ENCODE peak calls at places on chromosome 20, in eight cellular contexts. One of them, this sample, is unnamed.

GRCh38 chr20:49636447-49636846 is 68.5 kb upstream of the PTGIS start:
- DNase-seq in astrocyte of the cerebellum: no peak
- DNase-seq in brain microvascular endothelial cell: no peak
- DNase-seq in GM06990: no peak
- DNase-seq in SK-N-SH: no peak
- DNase-seq in tibial artery: no peak
- DNase-seq in fibroblast of pulmonary artery: no peak
- DNase-seq in BJ: no peak
- DNase-seq in this sample: no peak

GRCh38 chr20:3473944-3474343 is 3.1 kb downstream of the ATRN start:
- DNase-seq in astrocyte of the cerebellum: no peak
- DNase-seq in brain microvascular endothelial cell: no peak
- DNase-seq in GM06990: no peak
- DNase-seq in SK-N-SH: no peak
- DNase-seq in tibial artery: no peak
- DNase-seq in fibroblast of pulmonary artery: no peak
- DNase-seq in BJ: no peak
- DNase-seq in this sample: no peak

GRCh38 chr20:61524956-61525666 is 273.1 kb downstream of the CDH4 start:
- DNase-seq in astrocyte of the cerebellum: no peak
- DNase-seq in brain microvascular endothelial cell: no peak
- DNase-seq in GM06990: no peak
- DNase-seq in SK-N-SH: no peak
- DNase-seq in tibial artery: no peak
- DNase-seq in fibroblast of pulmonary artery: no peak
- DNase-seq in BJ: no peak
- DNase-seq in this sample: no peak

GRCh38 chr20:31712112-31712553 is 10.5 kb downstream of the BCL2L1 start:
- DNase-seq in astrocyte of the cerebellum: no peak
- DNase-seq in brain microvascular endothelial cell: no peak
- DNase-seq in GM06990: no peak
- DNase-seq in SK-N-SH: no peak
- DNase-seq in tibial artery: no peak
- DNase-seq in fibroblast of pulmonary artery: peak
- DNase-seq in BJ: no peak
- DNase-seq in this sample: no peak

GRCh38 chr20:23159256-23159922 is 73.3 kb upstream of the CD93 start:
- DNase-seq in astrocyte of the cerebellum: no peak
- DNase-seq in brain microvascular endothelial cell: no peak
- DNase-seq in GM06990: no peak
- DNase-seq in SK-N-SH: no peak
- DNase-seq in tibial artery: no peak
- DNase-seq in fibroblast of pulmonary artery: no peak
- DNase-seq in BJ: no peak
- DNase-seq in this sample: no peak

GRCh38 chr20:26167499-26167898 is 470.8 kb upstream of the ZNF337 start:
- DNase-seq in astrocyte of the cerebellum: peak
- DNase-seq in brain microvascular endothelial cell: no peak
- DNase-seq in GM06990: no peak
- DNase-seq in SK-N-SH: no peak
- DNase-seq in tibial artery: no peak
- DNase-seq in fibroblast of pulmonary artery: peak
- DNase-seq in BJ: peak
- DNase-seq in this sample: peak

GRCh38 chr20:23047001-23047737 is 2.3 kb downstream of the THBD start:
- DNase-seq in astrocyte of the cerebellum: no peak
- DNase-seq in brain microvascular endothelial cell: no peak
- DNase-seq in GM06990: no peak
- DNase-seq in SK-N-SH: no peak
- DNase-seq in tibial artery: no peak
- DNase-seq in fibroblast of pulmonary artery: no peak
- DNase-seq in BJ: no peak
- DNase-seq in this sample: no peak

GRCh38 chr20:36527331-36528125 is 13.8 kb upstream of the MYL9 start:
- DNase-seq in astrocyte of the cerebellum: no peak
- DNase-seq in brain microvascular endothelial cell: no peak
- DNase-seq in GM06990: no peak
- DNase-seq in SK-N-SH: no peak
- DNase-seq in tibial artery: no peak
- DNase-seq in fibroblast of pulmonary artery: no peak
- DNase-seq in BJ: no peak
- DNase-seq in this sample: no peak

GRCh38 chr20:35277127-35277526 is 795 bp downstream of the MMP24OS start:
- DNase-seq in astrocyte of the cerebellum: no peak
- DNase-seq in brain microvascular endothelial cell: no peak
- DNase-seq in GM06990: no peak
- DNase-seq in SK-N-SH: peak
- DNase-seq in tibial artery: no peak
- DNase-seq in fibroblast of pulmonary artery: no peak
- DNase-seq in BJ: no peak
- DNase-seq in this sample: no peak
- H3K4me3 ChIP-seq in astrocyte of the cerebellum: peak
- H3K4me3 ChIP-seq in brain microvascular endothelial cell: peak
- H3K4me3 ChIP-seq in GM06990: peak
- H3K4me3 ChIP-seq in SK-N-SH: peak
- H3K4me3 ChIP-seq in tibial artery: peak
- H3K4me3 ChIP-seq in fibroblast of pulmonary artery: peak
- H3K4me3 ChIP-seq in BJ: peak
- H3K4me3 ChIP-seq in this sample: peak

DNA sequence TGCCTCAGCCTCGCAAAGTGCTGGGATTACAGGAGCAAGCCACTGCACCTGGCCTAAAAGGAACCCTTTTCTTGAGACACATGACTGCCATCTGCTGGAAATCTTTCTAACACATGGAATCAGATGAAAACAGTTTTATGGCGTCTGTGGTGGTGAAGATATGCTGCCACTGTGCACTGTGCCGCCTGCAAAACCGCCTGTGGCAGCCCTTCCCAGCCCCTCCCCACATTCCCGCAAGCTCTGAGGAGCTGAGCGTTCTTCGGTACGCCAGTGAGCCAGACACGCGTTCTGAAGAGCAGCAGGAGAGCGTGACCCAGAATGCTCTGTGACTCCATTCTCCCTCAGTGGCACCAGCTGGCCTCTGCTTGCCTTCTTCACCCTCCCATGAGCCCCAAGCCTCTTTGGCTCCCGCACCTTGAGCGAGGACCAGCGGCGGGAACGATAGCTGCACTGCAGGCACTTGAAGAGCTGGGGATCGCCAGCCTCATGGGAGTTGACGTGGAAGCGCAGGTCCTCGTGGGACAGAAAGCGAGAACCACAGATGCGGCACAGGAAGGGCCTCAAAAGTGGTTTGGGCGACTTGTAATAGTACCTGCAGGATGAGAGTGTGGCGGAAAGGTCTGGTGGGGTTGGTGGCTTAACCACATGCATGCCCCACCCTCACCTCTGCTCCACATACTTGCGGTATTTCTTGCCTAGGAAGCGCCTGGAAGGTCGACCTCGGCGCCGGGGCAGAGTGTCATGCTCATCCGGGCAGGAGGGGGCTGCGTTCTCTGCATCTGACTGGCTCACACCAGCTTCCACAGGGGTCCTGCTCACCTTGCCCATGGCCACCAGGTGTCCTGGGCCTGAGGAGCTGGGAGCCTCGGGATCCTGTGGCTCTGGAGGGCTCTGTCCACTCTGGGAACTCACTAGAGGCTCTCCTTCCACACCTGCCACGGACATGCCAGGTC is 8.7 kb downstream of the ZNF335 start:
- DNase-seq in astrocyte of the cerebellum: peak
- DNase-seq in brain microvascular endothelial cell: peak
- DNase-seq in GM06990: no peak
- DNase-seq in SK-N-SH: peak
- DNase-seq in tibial artery: peak
- DNase-seq in fibroblast of pulmonary artery: peak
- DNase-seq in BJ: no peak
- DNase-seq in this sample: peak
- TF ChIP-seq CTCF in astrocyte of the cerebellum: peak
- TF ChIP-seq CTCF in brain microvascular endothelial cell: peak
- TF ChIP-seq CTCF in GM06990: peak
- TF ChIP-seq CTCF in SK-N-SH: peak
- TF ChIP-seq CTCF in tibial artery: peak
- TF ChIP-seq CTCF in fibroblast of pulmonary artery: peak
- TF ChIP-seq CTCF in BJ: peak
- TF ChIP-seq CTCF in this sample: peak

DNA sequence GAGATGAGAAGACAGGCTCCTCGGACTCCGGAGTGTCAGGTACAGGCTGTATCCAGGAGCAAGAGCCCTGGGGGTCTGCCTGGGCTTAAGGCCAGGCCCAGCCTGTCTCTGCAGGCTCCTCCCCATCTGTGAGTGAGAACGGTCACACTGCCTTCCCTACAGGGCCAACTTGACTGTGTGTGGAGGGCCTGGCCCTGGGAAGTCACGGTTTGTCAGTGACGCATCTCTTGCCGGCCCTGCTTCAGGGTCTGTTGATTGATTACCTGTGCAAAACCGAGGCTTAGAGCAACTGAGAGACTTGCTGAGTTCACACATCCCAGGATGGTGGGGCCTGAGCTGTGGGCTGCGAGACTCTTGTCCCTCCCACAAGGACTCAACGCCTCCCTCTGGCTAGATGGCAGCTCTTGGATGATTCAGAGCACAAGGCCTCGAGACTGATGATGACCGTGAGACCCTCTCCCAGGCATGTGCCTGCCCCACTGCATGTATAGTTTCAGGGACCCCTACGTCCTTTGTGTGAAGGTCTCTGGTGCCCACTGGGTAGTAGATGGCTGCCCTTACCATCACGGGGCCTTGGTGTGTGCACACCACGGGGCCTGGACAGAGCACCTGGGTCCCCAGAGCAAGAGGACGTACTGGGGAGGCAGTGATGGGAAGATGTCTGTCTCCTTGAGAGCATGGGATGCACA is 6.0 kb downstream of the RBM38 start:
- DNase-seq in astrocyte of the cerebellum: no peak
- DNase-seq in brain microvascular endothelial cell: no peak
- DNase-seq in GM06990: no peak
- DNase-seq in SK-N-SH: no peak
- DNase-seq in tibial artery: no peak
- DNase-seq in fibroblast of pulmonary artery: no peak
- DNase-seq in BJ: no peak
- DNase-seq in this sample: no peak
- H3K4me3 ChIP-seq in astrocyte of the cerebellum: no peak
- H3K4me3 ChIP-seq in brain microvascular endothelial cell: no peak
- H3K4me3 ChIP-seq in GM06990: peak
- H3K4me3 ChIP-seq in SK-N-SH: no peak
- H3K4me3 ChIP-seq in tibial artery: no peak
- H3K4me3 ChIP-seq in fibroblast of pulmonary artery: no peak
- H3K4me3 ChIP-seq in BJ: no peak
- H3K4me3 ChIP-seq in this sample: no peak

DNA sequence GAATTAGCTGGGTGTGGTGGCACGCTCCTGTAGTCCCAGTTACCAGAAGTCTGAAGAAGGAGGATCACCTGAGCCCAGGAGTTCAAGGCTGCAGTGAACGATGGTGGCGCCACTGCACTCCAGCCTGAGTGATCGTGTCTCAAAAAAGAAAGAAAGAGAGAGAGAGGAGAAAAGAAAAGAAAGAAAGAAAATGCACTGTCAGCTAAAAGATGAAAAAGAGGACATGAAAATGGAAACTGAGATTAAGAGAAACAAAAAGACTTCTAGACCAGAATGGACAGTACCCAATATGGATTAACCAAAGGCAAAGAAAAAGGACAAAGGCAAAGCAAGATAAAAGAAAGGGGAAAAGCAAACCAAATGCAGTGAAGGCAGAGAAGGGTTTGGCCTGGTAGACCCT is 9.0 kb upstream of the RALGAPA2 start:
- DNase-seq in astrocyte of the cerebellum: no peak
- DNase-seq in brain microvascular endothelial cell: no peak
- DNase-seq in GM06990: no peak
- DNase-seq in SK-N-SH: no peak
- DNase-seq in tibial artery: no peak
- DNase-seq in fibroblast of pulmonary artery: no peak
- DNase-seq in BJ: no peak
- DNase-seq in this sample: no peak
- TF ChIP-seq CTCF in astrocyte of the cerebellum: no peak
- TF ChIP-seq CTCF in brain microvascular endothelial cell: no peak
- TF ChIP-seq CTCF in GM06990: no peak
- TF ChIP-seq CTCF in SK-N-SH: no peak
- TF ChIP-seq CTCF in tibial artery: no peak
- TF ChIP-seq CTCF in fibroblast of pulmonary artery: no peak
- TF ChIP-seq CTCF in BJ: no peak
- TF ChIP-seq CTCF in this sample: no peak

DNA sequence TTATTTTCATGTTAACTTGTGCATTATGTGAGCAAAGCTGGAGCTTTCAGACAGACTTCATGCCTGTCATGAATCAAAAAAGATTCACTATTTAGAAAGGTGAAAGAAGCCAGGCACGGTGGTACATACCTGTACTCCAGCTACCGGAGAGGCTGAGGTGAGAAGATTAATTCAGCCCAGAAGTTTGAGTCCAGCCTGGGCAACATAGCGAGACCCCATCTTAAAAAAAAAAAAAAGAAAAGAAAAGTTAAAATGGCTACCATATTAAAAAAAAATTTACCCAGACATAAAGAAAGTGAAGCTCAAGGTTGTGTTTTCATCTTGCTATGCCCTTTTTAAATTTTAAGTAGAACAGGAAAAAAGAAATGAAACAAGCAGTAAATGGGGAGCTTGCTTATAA is 889 bp downstream of the CASS4 start:
- DNase-seq in astrocyte of the cerebellum: no peak
- DNase-seq in brain microvascular endothelial cell: no peak
- DNase-seq in GM06990: no peak
- DNase-seq in SK-N-SH: no peak
- DNase-seq in tibial artery: no peak
- DNase-seq in fibroblast of pulmonary artery: no peak
- DNase-seq in BJ: no peak
- DNase-seq in this sample: no peak
- H3K4me3 ChIP-seq in astrocyte of the cerebellum: no peak
- H3K4me3 ChIP-seq in brain microvascular endothelial cell: no peak
- H3K4me3 ChIP-seq in GM06990: no peak
- H3K4me3 ChIP-seq in SK-N-SH: no peak
- H3K4me3 ChIP-seq in tibial artery: peak
- H3K4me3 ChIP-seq in fibroblast of pulmonary artery: no peak
- H3K4me3 ChIP-seq in BJ: no peak
- H3K4me3 ChIP-seq in this sample: no peak

GRCh38 chr20:63295422-63295821 is 2.4 kb downstream of the COL20A1 start:
- DNase-seq in astrocyte of the cerebellum: no peak
- DNase-seq in brain microvascular endothelial cell: no peak
- DNase-seq in GM06990: no peak
- DNase-seq in SK-N-SH: no peak
- DNase-seq in tibial artery: no peak
- DNase-seq in fibroblast of pulmonary artery: no peak
- DNase-seq in BJ: no peak
- DNase-seq in this sample: no peak
- TF ChIP-seq CTCF in astrocyte of the cerebellum: peak
- TF ChIP-seq CTCF in brain microvascular endothelial cell: peak
- TF ChIP-seq CTCF in GM06990: peak
- TF ChIP-seq CTCF in SK-N-SH: peak
- TF ChIP-seq CTCF in tibial artery: no peak
- TF ChIP-seq CTCF in fibroblast of pulmonary artery: no peak
- TF ChIP-seq CTCF in BJ: no peak
- TF ChIP-seq CTCF in this sample: no peak

This sample was measured in fibroblast of mammary gland.